ENCODE peak calls at places on chromosomes 11 and 22, in five cellular contexts. H is psoas muscle, Q is iris pigment epithelial cell, M is C1 segment of cervical spinal cord, A is hepatocyte. J is an unnamed sample.

GRCh38 chr11:72326151-72326842 is 82.3 kb upstream of the PHOX2A start:
- DNase-seq in H (no peak), Q (peak; percentile 85), M (no peak), A (no peak), J (peak; percentile 45)

GRCh38 chr11:47980907-47981621 is 705 bp downstream of the PTPRJ start:
- DNase-seq in H (peak; percentile 56), Q (no peak), M (peak; percentile 58), A (peak; percentile 81), J (peak; percentile 41)

GRCh38 chr11:102513869-102514268 is 16.7 kb downstream of the MMP7 start:
- DNase-seq in H (peak; percentile 27), Q (peak; percentile 41), M (no peak), A (peak; percentile 62), J (peak; percentile 42)

GRCh38 chr22:48316876-48317250 is 1510.8 kb downstream of the BRD1 start:
- DNase-seq in H (no peak), Q (no peak), M (no peak), A (no peak), J (no peak)

GRCh38 chr11:76783901-76784813 is 1.0 kb downstream of the TSKU start:
- DNase-seq in H (peak; percentile 73), Q (peak; percentile 90), M (no peak), A (peak; percentile 91), J (peak; percentile 61)

GRCh38 chr11:68904458-68904847 is 762 bp downstream of the IGHMBP2 start:
- DNase-seq in H (peak; percentile 37), Q (no peak), M (no peak), A (peak; percentile 46), J (peak; percentile 14)

GRCh38 chr22:26672590-26673468 is 15.4 kb downstream of the MIAT start:
- DNase-seq in H (peak; percentile 92), Q (peak; percentile 95), M (peak; percentile 81), A (peak; percentile 96), J (peak; percentile 95)

GRCh38 chr22:17434856-17435255 is 65.6 kb downstream of the CECR2 start:
- DNase-seq in H (no peak), Q (no peak), M (peak; percentile 46), A (no peak), J (no peak)

GRCh38 chr11:59263225-59263894 is 50.6 kb upstream of the MPEG1 start:
- DNase-seq in H (no peak), Q (no peak), M (no peak), A (peak; percentile 21), J (no peak)

GRCh38 chr22:24236656-24237055 is 8.2 kb downstream of the GGT5 start:
- DNase-seq in H (no peak), Q (no peak), M (no peak), A (no peak), J (no peak)

GRCh38 chr22:34903416-34903815 is 162.5 kb upstream of the ISX start:
- DNase-seq in H (no peak), Q (no peak), M (no peak), A (no peak), J (no peak)

GRCh38 chr11:77530879-77531278 is 57.0 kb upstream of the PAK1 start:
- DNase-seq in H (no peak), Q (no peak), M (no peak), A (no peak), J (no peak)

GRCh38 chr22:46667245-46667623 is 47.0 kb downstream of the GRAMD4 start:
- DNase-seq in H (no peak), Q (no peak), M (no peak), A (no peak), J (no peak)

GRCh38 chr22:26968873-26969272 is 311.5 kb downstream of the MIAT start:
- DNase-seq in H (no peak), Q (no peak), M (no peak), A (no peak), J (no peak)

GRCh38 chr11:134398644-134399292 is 13.3 kb downstream of the B3GAT1 start:
- DNase-seq in H (no peak), Q (no peak), M (peak; percentile 60), A (no peak), J (no peak)

GRCh38 chr22:38954414-38955043 is 2.9 kb upstream of the APOBEC3A start:
- DNase-seq in H (no peak), Q (no peak), M (no peak), A (no peak), J (no peak)

GRCh38 chr11:65942531-65942930 is 2.7 kb upstream of the TSGA10IP start:
- DNase-seq in H (no peak), Q (no peak), M (no peak), A (no peak), J (no peak)

GRCh38 chr22:20494978-20495860 is at the start of gene KLHL22:
- DNase-seq in H (no peak), Q (peak; percentile 38), M (peak; percentile 52), A (peak; percentile 39), J (no peak)

GRCh38 chr22:33864723-33865130 is 55.5 kb downstream of the LARGE1 start:
- DNase-seq in H (no peak), Q (no peak), M (no peak), A (peak; percentile 55), J (peak; percentile 14)

GRCh38 chr22:21651521-21652009 is 9.5 kb downstream of the SDF2L1 start:
- DNase-seq in H (no peak), Q (no peak), M (no peak), A (no peak), J (no peak)

GRCh38 chr22:50059185-50059880 is 1.2 kb upstream of the TTLL8 start:
- DNase-seq in H (no peak), Q (peak; percentile 37), M (no peak), A (peak; percentile 72), J (peak; percentile 53)

GRCh38 chr11:36037031-36037430 is 93.2 kb downstream of the LDLRAD3 start:
- DNase-seq in H (peak; percentile 41), Q (peak; percentile 65), M (no peak), A (no peak), J (peak; percentile 64)

GRCh38 chr11:105000797-105001196 is 22.2 kb downstream of the CASP5 start:
- DNase-seq in H (no peak), Q (no peak), M (no peak), A (no peak), J (no peak)

GRCh38 chr22:43821606-43822425 is 9.7 kb upstream of the EFCAB6 start:
- DNase-seq in H (no peak), Q (no peak), M (no peak), A (peak; percentile 2), J (no peak)

GRCh38 chr11:24820541-24820940 is 323.7 kb downstream of the LUZP2 start:
- DNase-seq in H (no peak), Q (peak; percentile 27), M (no peak), A (no peak), J (peak; percentile 16)

GRCh38 chr11:2916892-2917645 is 12.2 kb downstream of the PHLDA2 start:
- DNase-seq in H (no peak), Q (no peak), M (no peak), A (no peak), J (no peak)

GRCh38 chr11:14075118-14075601 is 112.6 kb downstream of the SPON1 start:
- DNase-seq in H (no peak), Q (peak; percentile 9), M (no peak), A (no peak), J (no peak)

GRCh38 chr11:9313648-9314290 is 624 bp downstream of the TMEM41B start:
- DNase-seq in H (no peak), Q (peak; percentile 18), M (no peak), A (peak; percentile 45), J (peak; percentile 11)

GRCh38 chr11:62450543-62451242 is 31.9 kb downstream of the SCGB1A1 start:
- DNase-seq in H (no peak), Q (no peak), M (no peak), A (no peak), J (no peak)

GRCh38 chr11:86374121-86374520 is 566 bp upstream of the CCDC81 start:
- DNase-seq in H (no peak), Q (no peak), M (no peak), A (no peak), J (peak; percentile 7)

GRCh38 chr22:36125434-36125833 is 35.1 kb downstream of the APOL3 start:
- DNase-seq in H (no peak), Q (no peak), M (no peak), A (no peak), J (no peak)

GRCh38 chr11:7413961-7414728 is 71.2 kb upstream of the OLFML1 start:
- DNase-seq in H (no peak), Q (no peak), M (no peak), A (no peak), J (no peak)

GRCh38 chr11:130531061-130531460 is 82.6 kb downstream of the ADAMTS15 start:
- DNase-seq in H (no peak), Q (peak; percentile 55), M (no peak), A (no peak), J (no peak)

GRCh38 chr11:130726234-130726559 is 190.1 kb downstream of the SNX19 start:
- DNase-seq in H (peak; percentile 37), Q (peak; percentile 39), M (no peak), A (peak; percentile 36), J (peak; percentile 77)

GRCh38 chr11:44178381-44178780 is 82.9 kb downstream of the EXT2 start:
- DNase-seq in H (no peak), Q (peak; percentile 34), M (no peak), A (peak; percentile 34), J (peak; percentile 21)

GRCh38 chr11:35584321-35584720 is 33.9 kb upstream of the FJX1 start:
- DNase-seq in H (no peak), Q (peak; percentile 89), M (no peak), A (no peak), J (peak; percentile 39)

GRCh38 chr11:106706355-106706754 is 311.9 kb downstream of the GUCY1A2 start:
- DNase-seq in H (no peak), Q (peak; percentile 88), M (no peak), A (peak; percentile 50), J (peak; percentile 79)

J was measured in fibroblast of pulmonary artery.